ENCODE peak calls at places on chromosomes 6 and 20, in nine cellular contexts. L is fibroblast of lung, V is GM19239, X is ELF-1, E is ovary, I is AG10803, G is astrocyte, B is stomach, C is NCI-H774. U is an unnamed sample.

GRCh38 chr20:14536738-14537137 is 199.3 kb upstream of the FLRT3 start:
- DNase-seq in L (no peak), V (no peak), X (no peak), E (no peak), I (no peak), G (no peak), B (no peak), C (no peak), U (no peak)

GRCh38 chr6:153879826-153880225 is 159.2 kb upstream of the OPRM1 start:
- DNase-seq in L (no peak), V (no peak), X (no peak), E (no peak), I (no peak), G (no peak), B (no peak), C (no peak), U (no peak)

GRCh38 chr6:166655251-166655650 is 28.2 kb upstream of the RPS6KA2 start:
- DNase-seq in L (no peak), V (no peak), X (no peak), E (no peak), I (no peak), G (no peak), B (peak), C (peak), U (no peak)

GRCh38 chr6:108798672-108799355 is 49.4 kb upstream of the ARMC2 start:
- DNase-seq in L (no peak), V (no peak), X (no peak), E (no peak), I (no peak), G (no peak), B (peak), C (no peak), U (no peak)

GRCh38 chr6:106927531-106928398 is 46.8 kb downstream of the CD24 start:
- DNase-seq in L (peak), V (no peak), X (peak), E (no peak), I (peak), G (peak), B (peak), C (no peak), U (peak)

GRCh38 chr6:87660226-87660886 is 41.7 kb downstream of the AKIRIN2 start:
- DNase-seq in L (peak), V (no peak), X (no peak), E (no peak), I (peak), G (peak), B (no peak), C (no peak), U (peak)

GRCh38 chr6:36139991-36140710 is 9.8 kb downstream of the MAPK13 start:
- DNase-seq in L (no peak), V (no peak), X (no peak), E (no peak), I (no peak), G (no peak), B (no peak), C (no peak), U (no peak)

GRCh38 chr6:135280375-135281136 is 99.4 kb downstream of the MYB start:
- DNase-seq in L (peak), V (no peak), X (no peak), E (no peak), I (peak), G (peak), B (no peak), C (no peak), U (peak)

GRCh38 chr6:165236326-165236725 is 73.1 kb downstream of the C6orf118 start:
- DNase-seq in L (no peak), V (no peak), X (no peak), E (no peak), I (no peak), G (no peak), B (no peak), C (no peak), U (no peak)

GRCh38 chr6:139402935-139403386 is 28.5 kb upstream of the CITED2 start:
- DNase-seq in L (peak), V (no peak), X (no peak), E (no peak), I (peak), G (peak), B (no peak), C (no peak), U (peak)

GRCh38 chr6:62652692-62653328 is 366.8 kb upstream of the KHDRBS2 start:
- DNase-seq in L (peak), V (no peak), X (no peak), E (no peak), I (peak), G (peak), B (no peak), C (no peak), U (peak)

GRCh38 chr20:15930324-15931305 is 642.6 kb downstream of the KIF16B start:
- DNase-seq in L (peak), V (no peak), X (no peak), E (no peak), I (peak), G (no peak), B (no peak), C (peak), U (peak)

GRCh38 chr6:53107091-53107490 is 41.5 kb downstream of the GCM1 start:
- DNase-seq in L (peak), V (no peak), X (no peak), E (no peak), I (peak), G (peak), B (no peak), C (no peak), U (peak)

GRCh38 chr6:143429970-143430369 is 20.5 kb downstream of the ADAT2 start:
- DNase-seq in L (no peak), V (no peak), X (no peak), E (no peak), I (no peak), G (no peak), B (no peak), C (no peak), U (no peak)

GRCh38 chr20:52972965-52973819 is 1.0 kb downstream of the TSHZ2 start:
- DNase-seq in L (no peak), V (no peak), X (peak), E (peak), I (no peak), G (no peak), B (no peak), C (no peak), U (no peak)

GRCh38 chr6:21064716-21065340 is 528.7 kb upstream of the SOX4 start:
- DNase-seq in L (peak), V (no peak), X (no peak), E (no peak), I (peak), G (peak), B (no peak), C (no peak), U (peak)

GRCh38 chr20:57877995-57878394 is 168.2 kb upstream of the PMEPA1 start:
- DNase-seq in L (no peak), V (no peak), X (no peak), E (no peak), I (no peak), G (no peak), B (no peak), C (no peak), U (no peak)

GRCh38 chr6:138596126-138596525 is 96.8 kb upstream of the NHSL1 start:
- DNase-seq in L (peak), V (no peak), X (no peak), E (no peak), I (no peak), G (no peak), B (no peak), C (no peak), U (no peak)

GRCh38 chr20:45963059-45964011 is 8.7 kb downstream of the ZNF335 start:
- DNase-seq in L (peak), V (no peak), X (peak), E (no peak), I (peak), G (no peak), B (no peak), C (peak), U (peak)

GRCh38 chr6:165906-166305 is 126.4 kb upstream of the DUSP22 start:
- DNase-seq in L (no peak), V (no peak), X (no peak), E (no peak), I (no peak), G (no peak), B (no peak), C (no peak), U (no peak)

GRCh38 chr20:17651761-17652388 is 30.2 kb downstream of the RRBP1 start:
- DNase-seq in L (no peak), V (no peak), X (no peak), E (no peak), I (no peak), G (no peak), B (peak), C (no peak), U (no peak)

GRCh38 chr6:14791525-14791924 is 454.3 kb upstream of the JARID2 start:
- DNase-seq in L (peak), V (no peak), X (no peak), E (no peak), I (peak), G (no peak), B (no peak), C (no peak), U (no peak)

GRCh38 chr20:31869942-31870702 is at the start of the genes DUSP15 and TTLL9:
- DNase-seq in L (no peak), V (no peak), X (peak), E (peak), I (no peak), G (no peak), B (peak), C (no peak), U (no peak)

GRCh38 chr6:41460742-41461336 is 85.3 kb upstream of the FOXP4 start:
- DNase-seq in L (peak), V (no peak), X (no peak), E (no peak), I (no peak), G (no peak), B (no peak), C (no peak), U (no peak)

GRCh38 chr6:14865609-14866100 is 380.2 kb upstream of the JARID2 start:
- DNase-seq in L (peak), V (no peak), X (no peak), E (no peak), I (peak), G (no peak), B (no peak), C (no peak), U (peak)

GRCh38 chr20:10329387-10330005 is 104.5 kb downstream of the MKKS start:
- DNase-seq in L (no peak), V (no peak), X (no peak), E (no peak), I (no peak), G (no peak), B (no peak), C (no peak), U (no peak)

GRCh38 chr20:7926767-7927166 is 13.5 kb downstream of the HAO1 start:
- DNase-seq in L (peak), V (no peak), X (no peak), E (no peak), I (peak), G (peak), B (no peak), C (no peak), U (peak)

GRCh38 chr20:44450938-44451450 is 24.7 kb upstream of the TTPAL start:
- DNase-seq in L (no peak), V (no peak), X (no peak), E (no peak), I (no peak), G (no peak), B (no peak), C (no peak), U (no peak)

GRCh38 chr20:57241592-57241991 is 24.8 kb downstream of the BMP7 start:
- DNase-seq in L (no peak), V (no peak), X (no peak), E (no peak), I (no peak), G (no peak), B (no peak), C (no peak), U (no peak)

U was measured in iris pigment epithelial cell.